ENCODE peak calls at places on chromosomes 2 and 18, in seven cellular contexts. M, B, J, D, T, L and R are unnamed samples.

GRCh38 chr2:86781363-86781762 is 9.3 kb downstream of the CD8A start:
- DNase-seq in J (no peak), D (no peak), T (no peak), M (no peak), B (no peak), L (no peak), R (no peak)

GRCh38 chr2:201955702-201956141 is 77.9 kb upstream of the FZD7 start:
- DNase-seq in T (no peak), M (no peak), L (peak; percentile 72), B (no peak), D (peak; percentile 48), J (peak; percentile 24), R (peak; percentile 69)

GRCh38 chr18:42053188-42053781 is 98.3 kb downstream of the PIK3C3 start:
- DNase-seq in D (peak; percentile 12), M (peak; percentile 61), L (peak; percentile 80), B (peak; percentile 24), J (peak; percentile 28), T (peak; percentile 29), R (peak; percentile 24)

GRCh38 chr2:231930601-231931281 is 4.5 kb upstream of the NPPC start:
- DNase-seq in D (peak; percentile 61), L (peak; percentile 33), M (no peak), J (no peak), B (peak; percentile 64), T (no peak), R (peak; percentile 74)

GRCh38 chr2:172467382-172467781 is 40.0 kb downstream of the ITGA6 start:
- DNase-seq in D (no peak), M (no peak), J (no peak), B (no peak), T (peak; percentile 21), L (no peak), R (no peak)

GRCh38 chr2:72824224-72824842 is 1.5 kb downstream of the EXOC6B start:
- DNase-seq in M (no peak), L (peak; percentile 45), T (peak; percentile 21), D (no peak), J (peak; percentile 78), B (no peak), R (no peak)

GRCh38 chr2:84912984-84913383 is 7.5 kb downstream of the TMSB10 start:
- DNase-seq in L (no peak), B (no peak), T (no peak), J (no peak), D (no peak), M (no peak), R (no peak)

GRCh38 chr2:115887209-115887776 is 1444.9 kb downstream of the DPP10 start:
- DNase-seq in M (no peak), D (no peak), B (no peak), T (no peak), J (no peak), L (no peak), R (no peak)

GRCh38 chr2:229350117-229350805 is 79.2 kb upstream of the PID1 start:
- DNase-seq in D (no peak), L (no peak), B (no peak), J (peak; percentile 82), M (no peak), T (no peak), R (no peak)

GRCh38 chr2:236044191-236044590 is 124.0 kb downstream of the GBX2 start:
- DNase-seq in T (no peak), L (no peak), D (no peak), J (no peak), B (no peak), M (no peak), R (no peak)

GRCh38 chr2:200575957-200576356 is 9.9 kb upstream of the AOX1 start:
- DNase-seq in B (no peak), L (peak; percentile 34), J (peak; percentile 3), T (no peak), D (no peak), M (no peak), R (no peak)

GRCh38 chr2:224948859-224949258 is 93.4 kb downstream of the DOCK10 start:
- DNase-seq in D (no peak), J (peak; percentile 45), M (peak; percentile 60), B (no peak), T (peak; percentile 60), L (peak; percentile 68), R (no peak)

GRCh38 chr2:206915136-206915535 is 24.2 kb upstream of the CPO start:
- DNase-seq in D (no peak), B (no peak), M (no peak), J (peak; percentile 88), T (peak; percentile 97), L (peak; percentile 81), R (no peak)

GRCh38 chr2:74516070-74516633 is 1.9 kb downstream of the TLX2 start:
- DNase-seq in M (peak; percentile 78), T (peak; percentile 29), J (no peak), D (peak; percentile 66), L (peak; percentile 68), B (peak; percentile 76), R (no peak)

GRCh38 chr2:203706403-203706802 is at the start of gene CD28:
- DNase-seq in J (no peak), L (no peak), T (no peak), M (peak; percentile 87), B (peak; percentile 19), D (no peak), R (no peak)

GRCh38 chr2:159897081-159897480 is 99.1 kb upstream of the CD302 start:
- DNase-seq in J (no peak), T (no peak), D (no peak), B (no peak), M (no peak), L (no peak), R (no peak)

GRCh38 chr2:42249887-42250286 is 80.7 kb downstream of the EML4 start:
- DNase-seq in L (no peak), B (no peak), J (no peak), M (no peak), D (no peak), T (no peak), R (no peak)

GRCh38 chr18:79799619-79800352 is 2.0 kb downstream of the KCNG2 start:
- DNase-seq in L (peak; percentile 12), B (no peak), J (no peak), M (no peak), D (no peak), T (no peak), R (no peak)

GRCh38 chr2:240523451-240524281 is 34.1 kb downstream of the ANKMY1 start:
- DNase-seq in M (no peak), T (no peak), J (no peak), B (no peak), D (no peak), L (no peak), R (no peak)

GRCh38 chr2:216492951-216493685 is 5.5 kb upstream of the RPL37A start:
- DNase-seq in T (peak; percentile 52), M (no peak), B (no peak), L (peak; percentile 77), J (peak; percentile 76), D (no peak), R (peak; percentile 60)

GRCh38 chr2:12928706-12929291 is 212.1 kb downstream of the TRIB2 start:
- DNase-seq in J (peak; percentile 8), B (no peak), T (no peak), L (no peak), M (no peak), D (no peak), R (no peak)

GRCh38 chr2:112887904-112888303 is 23.1 kb upstream of the IL37 start:
- DNase-seq in J (no peak), B (no peak), L (no peak), T (no peak), M (no peak), D (no peak), R (no peak)

GRCh38 chr2:137644689-137645088 is 319.6 kb upstream of the HNMT start:
- DNase-seq in M (no peak), T (no peak), L (no peak), D (no peak), J (peak; percentile 3), B (no peak), R (no peak)

GRCh38 chr2:67848551-67848950 is 214.3 kb downstream of the C1D start:
- DNase-seq in L (no peak), J (no peak), B (no peak), M (no peak), D (no peak), T (no peak), R (no peak)

GRCh38 chr2:232890896-232891601 is 21.0 kb downstream of the SNORC start:
- DNase-seq in D (peak; percentile 43), M (peak; percentile 53), T (no peak), B (no peak), J (peak; percentile 82), L (peak; percentile 13), R (no peak)

GRCh38 chr2:40033781-40034180 is 254.7 kb upstream of the THUMPD2 start:
- DNase-seq in B (no peak), T (no peak), L (peak; percentile 25), J (no peak), D (no peak), M (no peak), R (no peak)

GRCh38 chr2:232457121-232458011 is 1.4 kb downstream of the ALPI start:
- DNase-seq in T (no peak), M (no peak), B (no peak), L (no peak), J (no peak), D (no peak), R (no peak)

GRCh38 chr2:175010848-175011254 is 5.7 kb upstream of the CHN1 start:
- DNase-seq in D (no peak), L (no peak), M (no peak), T (no peak), J (no peak), B (no peak), R (no peak)

GRCh38 chr18:69996417-69996816 is 48.7 kb upstream of the CD226 start:
- DNase-seq in M (no peak), J (no peak), T (no peak), L (no peak), B (no peak), D (no peak), R (no peak)

DNA sequence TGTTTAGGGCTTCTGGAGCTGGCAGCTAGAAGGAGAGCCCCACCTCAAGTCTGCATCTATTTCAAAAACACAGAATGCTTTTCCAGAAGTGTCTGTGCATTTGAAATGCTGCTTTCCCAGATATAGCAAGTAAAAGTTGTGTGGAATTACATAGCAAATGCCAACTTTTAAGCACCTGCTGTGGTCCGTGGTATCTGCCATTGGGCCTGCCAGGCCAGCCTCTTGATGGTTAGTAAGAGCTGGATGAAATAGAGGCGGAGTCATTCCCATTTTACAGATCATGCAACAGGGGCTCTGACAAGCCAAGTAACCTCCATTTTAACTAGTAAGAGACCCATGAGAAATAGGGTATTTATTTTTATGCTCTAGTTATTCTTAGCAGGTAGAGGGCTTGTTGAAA is 61.6 kb downstream of the MGAT5 start:
- DNase-seq in L (no peak), M (no peak), J (no peak), B (no peak), T (no peak), D (no peak), R (no peak)
- H3K4me3 ChIP-seq in L (no peak overlapping the region), M (no peak overlapping the region), J (no peak overlapping the region), B (no peak overlapping the region), T (no peak overlapping the region), D (no peak overlapping the region), R (no peak overlapping the region)

GRCh38 chr2:33291278-33292013 is 185.0 kb upstream of the RASGRP3 start:
- DNase-seq in J (peak; percentile 47), D (no peak), T (peak; percentile 78), M (no peak), L (peak; percentile 81), B (no peak), R (no peak)
- H3K36me3 ChIP-seq in J (no peaks in the 10 kb centered on the region), D (no peaks in the 10 kb centered on the region), T (peaks cover 61% of the 10 kb centered on the region), M (peaks cover 2% of the 10 kb centered on the region), L (peaks cover 41% of the 10 kb centered on the region), B (no peaks in the 10 kb centered on the region), R (no peaks in the 10 kb centered on the region)

GRCh38 chr2:119011910-119012209 is 69.9 kb downstream of the MARCO start:
- DNase-seq in D (no peak), M (no peak), B (no peak), L (no peak), J (no peak), T (no peak), R (no peak)
- H3K4me3 ChIP-seq in D (peak overlapping the region; percentile 32), M (no peak overlapping the region), B (no peak overlapping the region), L (no peak overlapping the region), J (no peak overlapping the region), T (no peak overlapping the region), R (no peak overlapping the region)

GRCh38 chr18:55264108-55264507 is 304.8 kb upstream of the CCDC68 start:
- DNase-seq in B (no peak), D (no peak), J (peak; percentile 36), T (no peak), M (no peak), L (peak; percentile 46), R (no peak)
- H3K36me3 ChIP-seq in B (no peaks in the 10 kb centered on the region), D (peaks cover 2% of the 10 kb centered on the region), J (no peaks in the 10 kb centered on the region), T (peaks cover 3% of the 10 kb centered on the region), M (peaks cover 5% of the 10 kb centered on the region), L (no peaks in the 10 kb centered on the region), R (no peaks in the 10 kb centered on the region)